ENCODE peak calls at places on chromosomes 16 and 17, in five cellular contexts. S is fibroblast of pulmonary artery, H is fibroblast of lung, U is lower leg skin, V is Peyer's patch. Y is an unnamed sample.

GRCh38 chr16:69131167-69131748 is 1.1 kb downstream of the CHTF8 start:
- DNase-seq in S (no peak), V (no peak), U (no peak), H (peak; percentile 40), Y (no peak)

GRCh38 chr17:79082311-79083190 is 7.9 kb downstream of the ENGASE start:
- DNase-seq in H (peak; percentile 19), S (peak; percentile 38), U (no peak), V (peak; percentile 75), Y (no peak)

GRCh38 chr17:52383493-52384100 is 225.1 kb upstream of the CA10 start:
- DNase-seq in V (no peak), H (peak; percentile 1), S (peak; percentile 66), U (no peak), Y (peak; percentile 4)

GRCh38 chr16:87701066-87701425 is 64.7 kb downstream of the KLHDC4 start:
- DNase-seq in U (no peak), S (no peak), V (no peak), H (no peak), Y (no peak)

GRCh38 chr16:31382485-31383161 is 10.5 kb upstream of the ITGAD start:
- DNase-seq in H (peak; percentile 36), V (peak; percentile 79), U (no peak), S (peak; percentile 66), Y (peak; percentile 13)

GRCh38 chr17:3843935-3844516 is 2.0 kb downstream of the NCBP3 start:
- DNase-seq in S (peak; percentile 61), H (peak; percentile 23), V (peak; percentile 66), U (no peak), Y (no peak)

GRCh38 chr17:71118039-71118438 is 948.7 kb downstream of the KCNJ2 start:
- DNase-seq in U (no peak), H (peak; percentile 18), S (no peak), V (no peak), Y (no peak)

GRCh38 chr17:34451313-34451712 is 88.3 kb upstream of the CCL1 start:
- DNase-seq in V (no peak), U (no peak), S (peak; percentile 3), H (no peak), Y (no peak)

GRCh38 chr16:23944381-23944780 is 108.6 kb downstream of the PRKCB start:
- DNase-seq in U (peak; percentile 57), V (no peak), S (no peak), H (no peak), Y (no peak)

GRCh38 chr16:2035431-2036199 is 8.9 kb downstream of the NHERF2 start:
- DNase-seq in H (peak; percentile 85), U (no peak), V (no peak), S (peak; percentile 65), Y (no peak)

GRCh38 chr16:68444058-68444657 is 4.2 kb downstream of the SMPD3 start:
- DNase-seq in V (no peak), U (no peak), H (peak; percentile 28), S (peak; percentile 53), Y (no peak)

GRCh38 chr16:87628940-87629339 is 26.6 kb downstream of the JPH3 start:
- DNase-seq in U (no peak), V (no peak), S (peak; percentile 16), H (no peak), Y (no peak)

GRCh38 chr17:34740936-34741515 is 161.6 kb downstream of the TMEM132E start:
- DNase-seq in U (peak; percentile 34), S (no peak), H (no peak), V (no peak), Y (no peak)

GRCh38 chr16:10343124-10343760 is 42.6 kb upstream of the ATF7IP2 start:
- DNase-seq in U (no peak), H (no peak), V (no peak), S (no peak), Y (no peak)

GRCh38 chr16:22296225-22297113 is 740 bp upstream of the POLR3E start:
- DNase-seq in S (no peak), V (no peak), H (peak; percentile 17), U (no peak), Y (no peak)

GRCh38 chr16:3578121-3578520 is 918 bp upstream of the NLRC3 start:
- DNase-seq in H (no peak), V (no peak), U (no peak), S (no peak), Y (no peak)

GRCh38 chr17:59753522-59754467 is 46.3 kb downstream of the VMP1 start:
- DNase-seq in U (no peak), V (no peak), S (peak; percentile 95), H (peak; percentile 95), Y (peak; percentile 73)

GRCh38 chr16:10156111-10156510 is 26.1 kb downstream of the GRIN2A start:
- DNase-seq in U (no peak), V (no peak), S (no peak), H (no peak), Y (no peak)

GRCh38 chr16:86772671-86773338 is 194.5 kb downstream of the FOXL1 start:
- DNase-seq in U (no peak), H (no peak), S (peak; percentile 30), V (peak; percentile 5), Y (no peak)

GRCh38 chr17:50640701-50641338 is 6.1 kb downstream of the ABCC3 start:
- DNase-seq in H (peak; percentile 57), U (no peak), V (peak; percentile 61), S (peak; percentile 17), Y (no peak)

GRCh38 chr17:37791434-37791833 is 46.6 kb upstream of the HNF1B start:
- DNase-seq in V (no peak), S (peak; percentile 33), H (peak; percentile 32), U (no peak), Y (peak; percentile 57)

GRCh38 chr17:38628441-38628840 is 22.7 kb upstream of the SRCIN1 start:
- DNase-seq in S (peak; percentile 9), V (no peak), H (no peak), U (peak; percentile 69), Y (no peak)

GRCh38 chr16:66798162-66798561 is 3.2 kb downstream of the TERB1 start:
- DNase-seq in H (peak; percentile 14), S (peak; percentile 18), U (no peak), V (no peak), Y (no peak)

GRCh38 chr16:72355561-72355960 is 183.6 kb upstream of the PMFBP1 start:
- DNase-seq in V (no peak), S (peak; percentile 70), U (no peak), H (peak; percentile 12), Y (no peak)

DNA sequence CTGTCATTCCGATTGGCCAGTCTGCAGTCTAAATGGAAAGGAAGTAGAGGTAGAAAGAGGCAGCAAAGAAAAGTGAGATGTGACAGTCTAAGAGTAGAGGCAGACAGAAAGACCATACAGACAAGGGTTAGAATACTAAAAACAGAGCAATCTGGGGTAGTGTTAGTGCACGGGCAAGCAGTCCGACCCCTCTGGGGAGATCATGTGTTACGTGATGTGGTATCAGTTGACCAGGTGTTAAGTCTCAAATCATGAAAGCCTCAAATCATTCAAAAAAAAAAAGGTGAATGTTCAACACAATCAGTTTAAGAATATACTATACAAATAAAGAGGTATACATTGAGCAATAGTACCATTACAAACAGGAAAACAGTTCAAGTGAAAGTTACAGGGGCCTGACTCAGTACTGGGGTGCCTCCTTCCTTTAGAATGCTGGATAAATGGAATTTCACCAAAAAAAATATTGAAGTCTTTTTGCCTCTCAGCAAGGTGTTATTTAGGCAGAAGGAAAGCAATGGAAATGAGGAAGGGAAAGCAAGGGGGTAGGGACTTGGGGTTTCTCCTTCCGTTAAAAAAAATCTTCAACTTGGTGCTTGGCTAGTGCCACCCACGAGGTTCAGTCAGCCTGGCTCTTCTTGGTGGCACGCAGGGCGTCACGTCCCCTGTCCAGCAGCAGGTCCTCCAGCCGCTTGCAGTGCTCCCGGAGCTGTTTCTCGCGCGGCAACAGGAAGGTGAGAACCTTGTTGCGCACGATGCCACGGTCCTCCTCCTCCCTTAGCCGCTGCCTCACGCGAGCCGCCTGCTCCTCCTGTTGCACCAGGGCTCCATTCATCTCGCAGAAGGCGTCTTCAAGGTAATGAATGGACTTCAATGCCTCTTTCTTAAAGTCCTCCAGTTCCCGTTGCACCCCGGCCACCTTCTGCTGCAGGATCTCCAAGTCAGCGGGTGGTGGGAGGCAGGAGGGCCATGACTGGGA is 616 bp downstream of the CCDC182 start:
- DNase-seq in V (no peak), U (no peak), H (no peak), S (no peak), Y (no peak)
- H3K4me3 ChIP-seq in V (no peak overlapping the region), U (no peak overlapping the region), H (no peak overlapping the region), S (no peak overlapping the region), Y (no peak overlapping the region)

DNA sequence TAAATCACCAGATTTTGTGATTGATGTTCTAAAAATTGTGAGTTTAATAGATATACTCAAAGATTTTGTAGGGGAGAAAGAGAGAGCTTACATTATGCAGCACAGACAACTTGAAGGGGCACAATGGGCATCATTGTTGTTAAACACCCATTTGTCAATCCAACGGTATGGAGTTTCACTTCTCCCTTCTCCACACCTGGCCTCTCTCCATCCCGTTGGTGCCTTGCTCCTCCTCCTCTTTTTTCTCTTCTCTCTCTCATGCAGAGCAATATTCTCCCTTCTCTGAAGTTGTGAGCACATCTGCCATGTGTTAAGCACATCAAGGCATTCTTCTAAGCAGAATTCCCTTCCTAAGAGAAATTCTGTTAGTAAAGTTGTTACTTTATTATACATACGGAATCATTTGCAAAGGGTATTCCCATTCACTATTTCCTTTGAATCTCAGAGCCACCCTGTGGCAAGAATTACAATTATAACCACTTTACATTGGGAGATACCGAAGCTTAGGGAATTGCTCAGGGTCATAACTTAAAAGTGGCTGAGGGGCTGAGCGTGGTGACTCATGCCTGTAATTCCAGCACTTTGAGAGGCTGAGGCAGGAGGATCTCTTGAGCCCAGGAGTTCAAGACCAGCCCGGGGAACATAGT is 40.5 kb upstream of the SKAP1 start:
- DNase-seq in S (peak; percentile 36), V (no peak), H (peak; percentile 68), U (no peak), Y (no peak)
- TF ChIP-seq CTCF in S (peak; percentile 2), V (no peak), H (no peak), U (no peak), Y (no peak)

GRCh38 chr16:19118938-19119431 is 5.2 kb downstream of the ITPRIPL2 start:
- DNase-seq in U (no peak), H (peak; percentile 93), S (peak; percentile 95), V (no peak), Y (no peak)
- H3K4me3 ChIP-seq in U (no peak overlapping the region), H (peak overlapping the region; percentile 73), S (peak overlapping the region; percentile 66), V (peak overlapping the region; percentile 33), Y (peak overlapping the region; percentile 44)

GRCh38 chr17:17303010-17303846 is at the start of gene NT5M:
- DNase-seq in S (peak; percentile 55), H (peak; percentile 66), U (peak; percentile 94), V (peak; percentile 85), Y (no peak)

GRCh38 chr17:17303847-17304490 is 796 bp downstream of the NT5M start:
- DNase-seq in H (no peak), S (no peak), U (no peak), V (no peak), Y (no peak)

GRCh38 chr17:17304521-17304985 is 1.4 kb downstream of the NT5M start:
- DNase-seq in U (no peak), H (no peak), V (no peak), S (no peak), Y (no peak)

GRCh38 chr17:17306181-17306580 is 3.0 kb downstream of the NT5M start:
- DNase-seq in H (no peak), S (no peak), V (no peak), U (no peak), Y (no peak)

GRCh38 chr17:17305282-17305801 is 2.2 kb downstream of the NT5M start:
- DNase-seq in H (no peak), V (no peak), U (no peak), S (no peak), Y (peak; percentile 68)
- TF ChIP-seq CTCF in H (no peak), V (no peak), U (no peak), S (no peak), Y (no peak)

Y was measured in GM12864.